ENCODE peak calls at places on chromosomes 4 and X, in ten cellular contexts. One of them, this sample, is unnamed.

GRCh38 chr4:126582737-126583136 is 1050.0 kb upstream of the INTU start:
- DNase-seq in cardiac muscle cell: no peak
- DNase-seq in NCI-H446: no peak
- DNase-seq in NCI-H2081: peak; percentile 3
- DNase-seq in Right ventricle myocardium superior: no peak
- DNase-seq in chondrocyte: no peak
- DNase-seq in activated CD4-positive, alpha-beta T cell treated with anti-CD3 and anti-CD28 coated beads, Interleukin-2, amount 50 U/mL, for 1 hour: no peak
- DNase-seq in GM20000: no peak
- DNase-seq in lower lobe of right lung: no peak
- DNase-seq in progenitor cell of endocrine pancreas: no peak
- DNase-seq in this sample: no peak

GRCh38 chrX:103678199-103678993 is 8.1 kb downstream of the MORF4L2 start:
- DNase-seq in cardiac muscle cell: peak; percentile 67
- DNase-seq in NCI-H446: no peak
- DNase-seq in NCI-H2081: no peak
- DNase-seq in Right ventricle myocardium superior: no peak
- DNase-seq in chondrocyte: no peak
- DNase-seq in activated CD4-positive, alpha-beta T cell treated with anti-CD3 and anti-CD28 coated beads, Interleukin-2, amount 50 U/mL, for 1 hour: no peak
- DNase-seq in GM20000: no peak
- DNase-seq in lower lobe of right lung: no peak
- DNase-seq in progenitor cell of endocrine pancreas: no peak
- DNase-seq in this sample: no peak

GRCh38 chr4:13160906-13161305 is 323.2 kb downstream of the RAB28 start:
- DNase-seq in cardiac muscle cell: no peak
- DNase-seq in NCI-H446: no peak
- DNase-seq in NCI-H2081: peak; percentile 26
- DNase-seq in Right ventricle myocardium superior: no peak
- DNase-seq in chondrocyte: no peak
- DNase-seq in activated CD4-positive, alpha-beta T cell treated with anti-CD3 and anti-CD28 coated beads, Interleukin-2, amount 50 U/mL, for 1 hour: no peak
- DNase-seq in GM20000: no peak
- DNase-seq in lower lobe of right lung: no peak
- DNase-seq in progenitor cell of endocrine pancreas: no peak
- DNase-seq in this sample: no peak

GRCh38 chrX:123807825-123808416 is 51.9 kb upstream of the XIAP start:
- DNase-seq in cardiac muscle cell: peak; percentile 19
- DNase-seq in NCI-H446: no peak
- DNase-seq in NCI-H2081: peak; percentile 38
- DNase-seq in Right ventricle myocardium superior: no peak
- DNase-seq in chondrocyte: no peak
- DNase-seq in activated CD4-positive, alpha-beta T cell treated with anti-CD3 and anti-CD28 coated beads, Interleukin-2, amount 50 U/mL, for 1 hour: no peak
- DNase-seq in GM20000: no peak
- DNase-seq in lower lobe of right lung: no peak
- DNase-seq in progenitor cell of endocrine pancreas: no peak
- DNase-seq in this sample: no peak

GRCh38 chrX:22171287-22172060 is 101.2 kb upstream of the CBLL2 start:
- DNase-seq in cardiac muscle cell: no peak
- DNase-seq in NCI-H446: no peak
- DNase-seq in NCI-H2081: no peak
- DNase-seq in Right ventricle myocardium superior: no peak
- DNase-seq in chondrocyte: no peak
- DNase-seq in activated CD4-positive, alpha-beta T cell treated with anti-CD3 and anti-CD28 coated beads, Interleukin-2, amount 50 U/mL, for 1 hour: no peak
- DNase-seq in GM20000: no peak
- DNase-seq in lower lobe of right lung: no peak
- DNase-seq in progenitor cell of endocrine pancreas: no peak
- DNase-seq in this sample: no peak

GRCh38 chr4:159582685-159583084 is 479.8 kb downstream of the RAPGEF2 start:
- DNase-seq in cardiac muscle cell: no peak
- DNase-seq in NCI-H446: no peak
- DNase-seq in NCI-H2081: no peak
- DNase-seq in Right ventricle myocardium superior: no peak
- DNase-seq in chondrocyte: no peak
- DNase-seq in activated CD4-positive, alpha-beta T cell treated with anti-CD3 and anti-CD28 coated beads, Interleukin-2, amount 50 U/mL, for 1 hour: no peak
- DNase-seq in GM20000: no peak
- DNase-seq in lower lobe of right lung: no peak
- DNase-seq in progenitor cell of endocrine pancreas: no peak
- DNase-seq in this sample: no peak

GRCh38 chr4:138205531-138206233 is 36.5 kb downstream of the SLC7A11 start:
- DNase-seq in cardiac muscle cell: no peak
- DNase-seq in NCI-H446: no peak
- DNase-seq in NCI-H2081: no peak
- DNase-seq in Right ventricle myocardium superior: no peak
- DNase-seq in chondrocyte: no peak
- DNase-seq in activated CD4-positive, alpha-beta T cell treated with anti-CD3 and anti-CD28 coated beads, Interleukin-2, amount 50 U/mL, for 1 hour: no peak
- DNase-seq in GM20000: no peak
- DNase-seq in lower lobe of right lung: no peak
- DNase-seq in progenitor cell of endocrine pancreas: no peak
- DNase-seq in this sample: no peak

GRCh38 chr4:32148120-32148666 is 1428.0 kb downstream of the PCDH7 start:
- DNase-seq in cardiac muscle cell: peak; percentile 80
- DNase-seq in NCI-H446: no peak
- DNase-seq in NCI-H2081: no peak
- DNase-seq in Right ventricle myocardium superior: no peak
- DNase-seq in chondrocyte: no peak
- DNase-seq in activated CD4-positive, alpha-beta T cell treated with anti-CD3 and anti-CD28 coated beads, Interleukin-2, amount 50 U/mL, for 1 hour: no peak
- DNase-seq in GM20000: no peak
- DNase-seq in lower lobe of right lung: no peak
- DNase-seq in progenitor cell of endocrine pancreas: no peak
- DNase-seq in this sample: no peak

GRCh38 chr4:119025916-119026661 is 109.5 kb upstream of the MYOZ2 start:
- DNase-seq in cardiac muscle cell: peak; percentile 94
- DNase-seq in NCI-H446: no peak
- DNase-seq in NCI-H2081: no peak
- DNase-seq in Right ventricle myocardium superior: no peak
- DNase-seq in chondrocyte: no peak
- DNase-seq in activated CD4-positive, alpha-beta T cell treated with anti-CD3 and anti-CD28 coated beads, Interleukin-2, amount 50 U/mL, for 1 hour: no peak
- DNase-seq in GM20000: no peak
- DNase-seq in lower lobe of right lung: no peak
- DNase-seq in progenitor cell of endocrine pancreas: no peak
- DNase-seq in this sample: peak; percentile 43

GRCh38 chrX:71814123-71814912 is 51.2 kb downstream of the CXorf49B start:
- DNase-seq in cardiac muscle cell: no peak
- DNase-seq in NCI-H446: no peak
- DNase-seq in NCI-H2081: no peak
- DNase-seq in Right ventricle myocardium superior: no peak
- DNase-seq in chondrocyte: peak; percentile 68
- DNase-seq in activated CD4-positive, alpha-beta T cell treated with anti-CD3 and anti-CD28 coated beads, Interleukin-2, amount 50 U/mL, for 1 hour: no peak
- DNase-seq in GM20000: no peak
- DNase-seq in lower lobe of right lung: no peak
- DNase-seq in progenitor cell of endocrine pancreas: no peak
- DNase-seq in this sample: no peak

GRCh38 chrX:101241531-101241930 is 21.9 kb downstream of the DRP2 start:
- DNase-seq in cardiac muscle cell: no peak
- DNase-seq in NCI-H446: no peak
- DNase-seq in NCI-H2081: no peak
- DNase-seq in Right ventricle myocardium superior: no peak
- DNase-seq in chondrocyte: no peak
- DNase-seq in activated CD4-positive, alpha-beta T cell treated with anti-CD3 and anti-CD28 coated beads, Interleukin-2, amount 50 U/mL, for 1 hour: no peak
- DNase-seq in GM20000: no peak
- DNase-seq in lower lobe of right lung: no peak
- DNase-seq in progenitor cell of endocrine pancreas: no peak
- DNase-seq in this sample: no peak

GRCh38 chrX:23524467-23524866 is 142.8 kb upstream of the PRDX4 start:
- DNase-seq in cardiac muscle cell: no peak
- DNase-seq in NCI-H446: no peak
- DNase-seq in NCI-H2081: no peak
- DNase-seq in Right ventricle myocardium superior: no peak
- DNase-seq in chondrocyte: no peak
- DNase-seq in activated CD4-positive, alpha-beta T cell treated with anti-CD3 and anti-CD28 coated beads, Interleukin-2, amount 50 U/mL, for 1 hour: no peak
- DNase-seq in GM20000: no peak
- DNase-seq in lower lobe of right lung: no peak
- DNase-seq in progenitor cell of endocrine pancreas: no peak
- DNase-seq in this sample: no peak

GRCh38 chr4:121711263-121712000 is 14.7 kb upstream of the ANXA5 start:
- DNase-seq in cardiac muscle cell: peak; percentile 97
- DNase-seq in NCI-H446: peak; percentile 48
- DNase-seq in NCI-H2081: no peak
- DNase-seq in Right ventricle myocardium superior: peak; percentile 90
- DNase-seq in chondrocyte: peak; percentile 97
- DNase-seq in activated CD4-positive, alpha-beta T cell treated with anti-CD3 and anti-CD28 coated beads, Interleukin-2, amount 50 U/mL, for 1 hour: no peak
- DNase-seq in GM20000: peak; percentile 52
- DNase-seq in lower lobe of right lung: peak; percentile 76
- DNase-seq in progenitor cell of endocrine pancreas: peak; percentile 47
- DNase-seq in this sample: peak; percentile 84

GRCh38 chrX:107763647-107764046 is 11.9 kb downstream of the TSC22D3 start:
- DNase-seq in cardiac muscle cell: no peak
- DNase-seq in NCI-H446: no peak
- DNase-seq in NCI-H2081: no peak
- DNase-seq in Right ventricle myocardium superior: no peak
- DNase-seq in chondrocyte: no peak
- DNase-seq in activated CD4-positive, alpha-beta T cell treated with anti-CD3 and anti-CD28 coated beads, Interleukin-2, amount 50 U/mL, for 1 hour: no peak
- DNase-seq in GM20000: no peak
- DNase-seq in lower lobe of right lung: no peak
- DNase-seq in progenitor cell of endocrine pancreas: no peak
- DNase-seq in this sample: no peak

GRCh38 chr4:141469392-141469791 is 167.0 kb upstream of the IL15 start:
- DNase-seq in cardiac muscle cell: no peak
- DNase-seq in NCI-H446: no peak
- DNase-seq in NCI-H2081: no peak
- DNase-seq in Right ventricle myocardium superior: no peak
- DNase-seq in chondrocyte: no peak
- DNase-seq in activated CD4-positive, alpha-beta T cell treated with anti-CD3 and anti-CD28 coated beads, Interleukin-2, amount 50 U/mL, for 1 hour: no peak
- DNase-seq in GM20000: no peak
- DNase-seq in lower lobe of right lung: no peak
- DNase-seq in progenitor cell of endocrine pancreas: no peak
- DNase-seq in this sample: no peak

GRCh38 chr4:13921805-13922204 is 294.3 kb upstream of the BOD1L1 start:
- DNase-seq in cardiac muscle cell: peak; percentile 52
- DNase-seq in NCI-H446: no peak
- DNase-seq in NCI-H2081: no peak
- DNase-seq in Right ventricle myocardium superior: no peak
- DNase-seq in chondrocyte: no peak
- DNase-seq in activated CD4-positive, alpha-beta T cell treated with anti-CD3 and anti-CD28 coated beads, Interleukin-2, amount 50 U/mL, for 1 hour: no peak
- DNase-seq in GM20000: no peak
- DNase-seq in lower lobe of right lung: no peak
- DNase-seq in progenitor cell of endocrine pancreas: no peak
- DNase-seq in this sample: no peak

GRCh38 chrX:132671229-132671641 is 182.4 kb upstream of the MBNL3 start:
- DNase-seq in cardiac muscle cell: no peak
- DNase-seq in NCI-H446: no peak
- DNase-seq in NCI-H2081: no peak
- DNase-seq in Right ventricle myocardium superior: no peak
- DNase-seq in chondrocyte: no peak
- DNase-seq in activated CD4-positive, alpha-beta T cell treated with anti-CD3 and anti-CD28 coated beads, Interleukin-2, amount 50 U/mL, for 1 hour: no peak
- DNase-seq in GM20000: no peak
- DNase-seq in lower lobe of right lung: no peak
- DNase-seq in progenitor cell of endocrine pancreas: no peak
- DNase-seq in this sample: no peak

GRCh38 chrX:107654778-107655761 is 26.8 kb downstream of the PRPS1 start:
- DNase-seq in cardiac muscle cell: peak; percentile 75
- DNase-seq in NCI-H446: no peak
- DNase-seq in NCI-H2081: no peak
- DNase-seq in Right ventricle myocardium superior: peak; percentile 71
- DNase-seq in chondrocyte: no peak
- DNase-seq in activated CD4-positive, alpha-beta T cell treated with anti-CD3 and anti-CD28 coated beads, Interleukin-2, amount 50 U/mL, for 1 hour: peak; percentile 64
- DNase-seq in GM20000: peak; percentile 13
- DNase-seq in lower lobe of right lung: peak; percentile 71
- DNase-seq in progenitor cell of endocrine pancreas: peak; percentile 61
- DNase-seq in this sample: peak; percentile 65

GRCh38 chrX:9147631-9148189 is 113.8 kb upstream of the FAM9B start:
- DNase-seq in cardiac muscle cell: no peak
- DNase-seq in NCI-H446: no peak
- DNase-seq in NCI-H2081: no peak
- DNase-seq in Right ventricle myocardium superior: no peak
- DNase-seq in chondrocyte: no peak
- DNase-seq in activated CD4-positive, alpha-beta T cell treated with anti-CD3 and anti-CD28 coated beads, Interleukin-2, amount 50 U/mL, for 1 hour: no peak
- DNase-seq in GM20000: no peak
- DNase-seq in lower lobe of right lung: no peak
- DNase-seq in progenitor cell of endocrine pancreas: no peak
- DNase-seq in this sample: no peak

GRCh38 chrX:69139516-69139915 is 25.7 kb downstream of the PJA1 start:
- DNase-seq in cardiac muscle cell: no peak
- DNase-seq in NCI-H446: no peak
- DNase-seq in NCI-H2081: no peak
- DNase-seq in Right ventricle myocardium superior: no peak
- DNase-seq in chondrocyte: peak; percentile 77
- DNase-seq in activated CD4-positive, alpha-beta T cell treated with anti-CD3 and anti-CD28 coated beads, Interleukin-2, amount 50 U/mL, for 1 hour: no peak
- DNase-seq in GM20000: no peak
- DNase-seq in lower lobe of right lung: no peak
- DNase-seq in progenitor cell of endocrine pancreas: no peak
- DNase-seq in this sample: no peak

GRCh38 chr4:10096201-10096975 is 20.2 kb downstream of the WDR1 start:
- DNase-seq in cardiac muscle cell: peak; percentile 89
- DNase-seq in NCI-H446: no peak
- DNase-seq in NCI-H2081: no peak
- DNase-seq in Right ventricle myocardium superior: peak; percentile 77
- DNase-seq in chondrocyte: peak; percentile 89
- DNase-seq in activated CD4-positive, alpha-beta T cell treated with anti-CD3 and anti-CD28 coated beads, Interleukin-2, amount 50 U/mL, for 1 hour: peak; percentile 72
- DNase-seq in GM20000: peak; percentile 85
- DNase-seq in lower lobe of right lung: peak; percentile 70
- DNase-seq in progenitor cell of endocrine pancreas: no peak
- DNase-seq in this sample: no peak

This sample was measured in lung microvascular endothelial cell.